ENCODE peak calls at places on chromosomes 5 and 9, in five cellular contexts. P is GM12865, H is frontal cortex, S is HuH-7, F is NCI-H2081. C is an unnamed sample.

GRCh38 chr5:129903466-129904101 is 681 bp upstream of the CHSY3 start:
- DNase-seq in H (no peak), P (peak), F (no peak), S (peak), C (no peak)

GRCh38 chr5:20572560-20572959 is 584.6 kb upstream of the CDH18 start:
- DNase-seq in S (no peak), P (no peak), F (peak), H (no peak), C (no peak)

GRCh38 chr9:78605029-78605930 is 308.4 kb downstream of the PSAT1 start:
- DNase-seq in H (no peak), P (no peak), F (peak), S (no peak), C (no peak)

GRCh38 chr9:137828527-137829259 is 48.9 kb upstream of the CACNA1B start:
- DNase-seq in H (no peak), S (peak), P (no peak), F (no peak), C (no peak)

GRCh38 chr5:94908889-94909480 is 290.5 kb downstream of the SLF1 start:
- DNase-seq in F (peak), H (peak), P (peak), S (peak), C (peak)

GRCh38 chr5:124812771-124813358 is 66.4 kb upstream of the ZNF608 start:
- DNase-seq in H (no peak), F (peak), S (no peak), P (no peak), C (no peak)

GRCh38 chr9:15722888-15723287 is 170.0 kb downstream of the CCDC171 start:
- DNase-seq in S (no peak), F (no peak), H (no peak), P (no peak), C (no peak)

GRCh38 chr5:98933446-98934072 is 4.8 kb upstream of the CHD1 start:
- DNase-seq in H (no peak), P (peak), F (no peak), S (no peak), C (peak)

GRCh38 chr5:10707198-10708187 is 53.5 kb downstream of the DAP start:
- DNase-seq in H (no peak), S (no peak), P (no peak), F (no peak), C (no peak)

GRCh38 chr9:127444921-127445850 is 6.0 kb downstream of the RPL12 start:
- DNase-seq in S (no peak), F (no peak), P (peak), H (no peak), C (peak)

GRCh38 chr9:109913461-109913810 is 133.4 kb downstream of the PALM2AKAP2 start:
- DNase-seq in H (no peak), P (no peak), F (no peak), S (no peak), C (no peak)